ENCODE peak calls at places on chromosomes 11 and 22, in four cellular contexts. X is ovary, W is astrocyte of the spinal cord, S is glutamatergic neuron. L is an unnamed sample.

GRCh38 chr22:31055322-31056159 is 25.6 kb upstream of the SMTN start:
- DNase-seq in X (peak), W (peak), S (peak), L (peak)

GRCh38 chr11:37788141-37788877 is 1190.3 kb upstream of the RAG2 start:
- DNase-seq in W (peak), S (no peak), X (no peak), L (no peak)

GRCh38 chr11:79174045-79175008 is 266.5 kb downstream of the TENM4 start:
- DNase-seq in X (peak), W (peak), S (no peak), L (no peak)

GRCh38 chr11:134049303-134049702 is 19.6 kb upstream of the JAM3 start:
- DNase-seq in X (no peak), S (peak), W (no peak), L (no peak)

GRCh38 chr22:46998346-46998745 is 235.9 kb downstream of the TBC1D22A start:
- DNase-seq in X (no peak), W (no peak), S (no peak), L (no peak)

GRCh38 chr22:47417699-47418098 is 655.2 kb downstream of the TBC1D22A start:
- DNase-seq in S (no peak), W (no peak), X (no peak), L (no peak)

GRCh38 chr11:87967459-87967858 is 207.8 kb downstream of the RAB38 start:
- DNase-seq in S (no peak), X (no peak), W (no peak), L (no peak)

GRCh38 chr11:10666976-10667892 is 26.3 kb downstream of the IRAG1 start:
- DNase-seq in S (no peak), W (peak), X (no peak), L (no peak)

GRCh38 chr11:11740081-11740702 is 101.6 kb upstream of the USP47 start:
- DNase-seq in X (no peak), S (no peak), W (no peak), L (no peak)

GRCh38 chr11:60344146-60344545 is 17.1 kb downstream of the MS4A6E start:
- DNase-seq in W (no peak), S (no peak), X (no peak), L (no peak)

GRCh38 chr11:120314861-120315260 is 10.2 kb upstream of the TLCD5 start:
- DNase-seq in S (no peak), X (no peak), W (no peak), L (no peak)

GRCh38 chr11:128389461-128389976 is 197.8 kb downstream of the ETS1 start:
- DNase-seq in X (no peak), W (no peak), S (no peak), L (peak)

GRCh38 chr11:6925636-6926207 is 504 bp upstream of the ZNF215 start:
- DNase-seq in X (no peak), W (peak), S (no peak), L (peak)

GRCh38 chr11:60251485-60252207 is 8.7 kb upstream of the MS4A4E start:
- DNase-seq in W (no peak), S (no peak), X (no peak), L (peak)

GRCh38 chr22:36339171-36340065 is 48.3 kb downstream of the MYH9 start:
- DNase-seq in W (peak), X (no peak), S (no peak), L (no peak)

GRCh38 chr11:75383246-75383645 is 16.1 kb upstream of the RPS3 start:
- DNase-seq in W (no peak), X (no peak), S (no peak), L (no peak)

GRCh38 chr11:88384678-88385015 is 47.1 kb upstream of the CTSC start:
- DNase-seq in W (peak), X (no peak), S (no peak), L (no peak)

GRCh38 chr22:50530857-50531545 is 1.2 kb upstream of the TYMP start:
- DNase-seq in X (no peak), W (peak), S (peak), L (peak)

GRCh38 chr22:28034760-28035401 is 115.8 kb upstream of the PITPNB start:
- DNase-seq in W (peak), S (peak), X (peak), L (no peak)

GRCh38 chr22:38067771-38068360 is 10.7 kb downstream of the PICK1 start:
- DNase-seq in X (no peak), W (no peak), S (no peak), L (no peak)

GRCh38 chr11:113283881-113284280 is 30.5 kb upstream of the TTC12 start:
- DNase-seq in S (no peak), W (no peak), X (no peak), L (no peak)

GRCh38 chr11:10581481-10582019 is 13.1 kb upstream of the LYVE1 start:
- DNase-seq in S (no peak), X (no peak), W (no peak), L (no peak)

GRCh38 chr11:1825039-1825740 is 9.6 kb upstream of the SYT8 start:
- DNase-seq in W (no peak), X (no peak), S (peak), L (peak)

GRCh38 chr11:2533642-2534115 is 88.9 kb downstream of the KCNQ1 start:
- DNase-seq in W (peak), S (peak), X (peak), L (peak)

GRCh38 chr22:50627452-50627913 is 469 bp downstream of the ARSA start:
- DNase-seq in S (peak), X (no peak), W (no peak), L (peak)

GRCh38 chr11:925496-926301 is at the start of gene AP2A2:
- DNase-seq in W (peak), S (peak), X (peak), L (peak)

GRCh38 chr22:27545071-27545470 is 256.5 kb downstream of the MN1 start:
- DNase-seq in X (no peak), S (no peak), W (no peak), L (no peak)

GRCh38 chr22:26409705-26410376 is 19.2 kb upstream of the ASPHD2 start:
- DNase-seq in X (no peak), S (no peak), W (no peak), L (no peak)

GRCh38 chr11:69339916-69340565 is 46.1 kb downstream of the MYEOV start:
- DNase-seq in X (no peak), W (no peak), S (no peak), L (no peak)

GRCh38 chr11:72257551-72257950 is 13.6 kb upstream of the PHOX2A start:
- DNase-seq in X (no peak), W (no peak), S (no peak), L (no peak)

GRCh38 chr11:68050371-68050841 is 11.6 kb downstream of the TCIRG1 start:
- DNase-seq in X (no peak), S (no peak), W (no peak), L (no peak)

GRCh38 chr11:111018571-111018970 is 227.0 kb upstream of the POU2AF2 start:
- DNase-seq in W (peak), X (no peak), S (no peak), L (no peak)

GRCh38 chr11:36452987-36453386 is 57.1 kb downstream of the TRAF6 start:
- DNase-seq in W (no peak), X (no peak), S (no peak), L (no peak)

GRCh38 chr11:3105791-3106735 is 48.8 kb upstream of the CARS1 start:
- DNase-seq in X (no peak), W (no peak), S (no peak), L (no peak)

GRCh38 chr11:110093407-110094297 is 460 bp downstream of the ZC3H12C start:
- DNase-seq in S (peak), X (peak), W (peak), L (peak)

GRCh38 chr11:45450189-45450588 is 164.0 kb upstream of the SYT13 start:
- DNase-seq in X (no peak), S (no peak), W (peak), L (no peak)

GRCh38 chr11:45455536-45455935 is 169.4 kb upstream of the SYT13 start:
- DNase-seq in S (no peak), W (no peak), X (no peak), L (no peak)

GRCh38 chr11:45449036-45449601 is 163.0 kb upstream of the SYT13 start:
- DNase-seq in W (no peak), X (no peak), S (no peak), L (no peak)

GRCh38 chr11:45453721-45454120 is 167.6 kb upstream of the SYT13 start:
- DNase-seq in W (no peak), X (no peak), S (no peak), L (no peak)

DNA sequence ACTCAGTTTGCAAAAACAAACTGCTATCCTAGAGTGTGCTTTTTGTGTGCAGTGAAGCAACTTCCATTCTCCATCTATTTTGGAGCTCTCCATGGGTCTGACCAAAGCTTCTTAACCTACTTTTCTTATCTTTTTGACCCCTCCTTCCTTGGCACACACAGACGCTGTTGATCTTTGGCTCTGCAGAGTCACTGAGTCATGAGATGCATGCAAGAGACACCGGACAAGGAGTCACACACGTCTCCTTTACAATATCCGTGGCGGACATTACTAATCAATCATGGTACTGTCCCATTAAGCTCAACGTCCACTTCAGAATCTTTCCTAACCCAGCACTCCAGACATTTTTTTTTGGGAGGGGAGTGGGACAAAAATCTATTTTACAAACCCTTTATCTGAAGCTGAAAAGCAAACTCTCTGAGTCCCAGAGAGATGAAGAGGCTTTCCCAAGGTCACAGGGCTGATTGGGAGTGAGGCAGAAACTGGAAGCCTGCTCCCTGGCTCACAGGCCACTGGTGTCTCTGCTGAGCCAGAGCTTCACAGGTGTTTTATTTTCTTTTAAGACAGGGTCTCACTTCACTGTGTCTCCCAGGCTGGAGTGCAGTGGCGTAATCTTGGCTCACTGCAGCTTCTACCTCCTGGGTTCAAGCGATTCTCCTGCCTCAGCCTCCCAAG is 165.8 kb upstream of the SYT13 start:
- DNase-seq in X (no peak), W (no peak), S (no peak), L (no peak)
- TF ChIP-seq CTCF in X (no peak), W (no peak), S (no peak), L (no peak)

DNA sequence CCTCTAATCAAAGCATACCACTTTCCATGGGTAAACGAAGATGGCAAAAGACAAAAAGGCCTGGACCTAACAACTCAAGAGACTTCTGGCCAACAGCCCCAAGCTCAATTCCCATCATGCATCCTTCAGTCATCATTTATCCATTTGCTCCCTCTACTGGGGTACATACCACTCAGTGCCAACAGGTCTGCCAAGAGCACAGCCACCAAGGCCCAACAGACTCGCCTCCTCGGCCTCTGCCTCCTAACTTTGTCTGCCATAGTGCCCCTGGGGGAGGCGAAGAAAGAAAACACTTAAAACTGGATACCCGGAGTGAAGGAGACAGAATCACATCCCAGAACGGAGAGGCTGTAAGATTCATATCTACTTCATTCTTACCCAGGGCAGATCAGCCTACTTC is 1.1 kb downstream of the HYOU1 start:
- DNase-seq in X (no peak), W (peak), S (no peak), L (no peak)
- TF ChIP-seq CTCF in X (no peak), W (peak), S (no peak), L (no peak)

DNA sequence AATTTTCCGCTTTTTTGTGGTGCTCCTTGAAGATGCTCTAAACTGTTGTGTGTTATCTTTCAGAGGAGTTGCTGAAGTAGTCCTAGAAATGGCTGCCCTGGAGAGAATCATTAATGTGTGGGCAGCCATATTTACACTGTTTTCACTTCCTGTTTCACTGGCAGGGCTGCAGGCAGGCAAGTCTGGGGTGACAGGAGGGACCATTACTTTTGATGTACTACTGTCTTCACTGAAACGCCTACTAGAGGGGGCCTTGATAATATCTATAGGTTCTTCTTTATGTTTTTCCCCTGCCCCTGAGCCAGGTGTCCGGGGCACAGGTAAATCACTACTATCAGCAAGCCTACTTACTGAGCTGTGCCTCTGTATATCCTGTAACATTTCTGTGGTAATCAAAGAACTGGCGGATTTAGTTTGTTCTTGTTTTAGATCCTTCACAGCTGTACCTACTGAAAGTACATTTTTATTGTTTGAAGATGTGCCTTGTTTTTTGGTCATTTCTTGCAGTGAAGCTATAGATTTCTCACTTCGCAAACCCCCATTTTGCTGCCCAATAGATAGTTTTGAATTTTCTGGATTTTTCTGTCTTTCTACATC is 39.7 kb downstream of the ACAT1 start:
- DNase-seq in W (no peak), S (no peak), X (no peak), L (no peak)
- TF ChIP-seq CTCF in W (no peak), S (no peak), X (no peak), L (no peak)

GRCh38 chr11:82901165-82901938 is at the start of gene DDIAS:
- DNase-seq in W (peak), X (peak), S (peak), L (peak)
- TF ChIP-seq CTCF in W (no peak), X (no peak), S (no peak), L (no peak)

GRCh38 chr11:64776425-64776824 is 1.9 kb downstream of the SF1 start:
- DNase-seq in S (no peak), X (no peak), W (no peak), L (no peak)

GRCh38 chr11:64778223-64778472 is 194 bp downstream of the SF1 start:
- DNase-seq in W (no peak), S (no peak), X (no peak), L (no peak)

GRCh38 chr11:64777449-64778222 is 706 bp downstream of the SF1 start:
- DNase-seq in X (peak), S (peak), W (peak), L (peak)

GRCh38 chr11:64776875-64777274 is 1.5 kb downstream of the SF1 start:
- DNase-seq in X (no peak), S (no peak), W (no peak), L (no peak)

GRCh38 chr11:64778473-64779298 is at the start of gene SF1:
- DNase-seq in W (peak), S (peak), X (peak), L (peak)
- TF ChIP-seq CTCF in W (no peak), S (no peak), X (no peak), L (no peak)

GRCh38 chr11:82899191-82899820 is 924 bp downstream of the PRCP start:
- DNase-seq in X (no peak), W (no peak), S (no peak), L (no peak)

GRCh38 chr11:82898242-82898641 is 2.0 kb downstream of the PRCP start:
- DNase-seq in X (no peak), W (no peak), S (no peak), L (no peak)

GRCh38 chr11:82900277-82901164 is at the start of gene PRCP:
- DNase-seq in X (peak), S (peak), W (peak), L (peak)

GRCh38 chr11:82902086-82902485 is 550 bp downstream of the DDIAS start:
- DNase-seq in W (no peak), X (no peak), S (no peak), L (no peak)

GRCh38 chr11:82899957-82900276 is 313 bp downstream of the PRCP start:
- DNase-seq in W (no peak), S (no peak), X (no peak), L (no peak)
- TF ChIP-seq CTCF in W (no peak), S (no peak), X (no peak), L (no peak)

DNA sequence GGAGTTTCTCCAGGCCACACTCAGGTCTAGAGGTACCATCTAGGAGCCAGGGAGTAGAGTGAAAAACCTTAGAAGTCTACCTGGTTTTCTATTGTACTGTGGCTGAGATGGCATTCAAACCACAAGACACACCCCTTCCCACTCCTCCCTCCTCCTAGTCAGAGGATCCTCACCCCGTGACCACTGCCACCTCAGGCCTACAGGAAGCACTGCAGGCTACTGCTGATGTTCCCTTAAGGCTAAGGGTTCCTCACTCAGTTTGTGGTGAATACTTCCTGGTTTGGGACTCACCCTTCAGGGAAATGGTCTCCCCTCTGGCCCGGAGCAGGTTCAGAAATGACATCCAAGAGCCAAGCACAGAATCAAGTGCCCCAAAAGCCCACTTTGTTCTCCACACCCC is 1293.9 kb downstream of the JRKL start:
- DNase-seq in X (no peak), S (no peak), W (no peak), L (no peak)
- TF ChIP-seq CTCF in X (no peak), S (no peak), W (no peak), L (peak)

DNA sequence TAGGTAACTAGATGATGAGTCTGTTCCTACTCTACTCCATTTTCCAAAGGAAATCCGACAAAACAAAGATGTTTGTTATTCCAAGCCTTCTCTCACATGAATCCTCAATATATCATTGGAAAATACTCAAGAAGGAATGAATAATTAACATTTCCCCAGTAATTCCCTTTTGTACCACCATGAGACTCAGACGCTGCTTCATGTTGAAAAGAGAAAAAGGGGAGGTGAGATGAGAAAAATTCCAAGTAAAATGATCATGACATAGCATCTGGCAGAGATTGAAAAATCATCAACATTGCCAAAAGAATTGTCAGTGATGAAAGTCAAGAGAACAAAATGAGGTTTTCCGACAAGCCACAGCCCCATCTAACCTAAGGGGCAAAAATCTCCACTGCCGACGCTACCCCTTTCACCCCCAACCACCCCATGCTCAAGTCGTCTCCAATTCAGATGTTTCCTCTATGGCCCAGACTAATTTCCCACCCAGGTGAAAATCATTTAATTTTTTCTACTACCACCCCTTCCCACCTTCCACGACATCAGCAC is 1.3 kb downstream of the RAB6A start:
- DNase-seq in X (no peak), W (peak), S (no peak), L (no peak)
- TF ChIP-seq CTCF in X (no peak), W (peak), S (peak), L (peak)